ENCODE peak calls at places on chromosomes 2 and 18, in ten cellular contexts. I, N, S, L, G, Y, Q, P, K and D are unnamed samples.

GRCh38 chr2:157644776-157645175 is 16.1 kb upstream of the ACVR1C start:
- DNase-seq in I (no peak), N (no peak), S (no peak), L (no peak), G (no peak), Y (no peak), Q (no peak), P (no peak), K (no peak), D (no peak)

GRCh38 chr2:122019729-122020128 is 264.3 kb downstream of the TSN start:
- DNase-seq in I (no peak), N (peak; percentile 55), S (no peak), L (no peak), G (no peak), Y (no peak), Q (no peak), P (no peak), K (peak; percentile 16), D (peak; percentile 19)

GRCh38 chr2:98027535-98027934 is 31.8 kb upstream of the TMEM131 start:
- DNase-seq in I (no peak), N (no peak), S (no peak), L (no peak), G (no peak), Y (no peak), Q (no peak), P (no peak), K (no peak), D (no peak)

GRCh38 chr2:45533771-45534170 is 77.3 kb downstream of the SRBD1 start:
- DNase-seq in I (no peak), N (no peak), S (no peak), L (no peak), G (no peak), Y (no peak), Q (no peak), P (no peak), K (no peak), D (no peak)

GRCh38 chr18:11995445-11996189 is 14.3 kb downstream of the IMPA2 start:
- DNase-seq in I (peak; percentile 75), N (peak; percentile 82), S (peak; percentile 85), L (peak; percentile 87), G (peak; percentile 81), Y (no peak), Q (peak; percentile 81), P (peak; percentile 49), K (peak; percentile 84), D (peak; percentile 79)

GRCh38 chr2:21396252-21396651 is 272.5 kb downstream of the TDRD15 start:
- DNase-seq in I (no peak), N (no peak), S (no peak), L (no peak), G (no peak), Y (no peak), Q (no peak), P (no peak), K (no peak), D (no peak)

GRCh38 chr2:19251554-19251953 is 106.9 kb downstream of the OSR1 start:
- DNase-seq in I (no peak), N (no peak), S (no peak), L (no peak), G (no peak), Y (no peak), Q (no peak), P (no peak), K (no peak), D (no peak)

GRCh38 chr2:23423062-23423872 is 38.3 kb downstream of the KLHL29 start:
- DNase-seq in I (no peak), N (no peak), S (no peak), L (no peak), G (no peak), Y (peak; percentile 71), Q (no peak), P (no peak), K (no peak), D (no peak)

GRCh38 chr2:102839668-102840388 is 78.0 kb downstream of the TMEM182 start:
- DNase-seq in I (no peak), N (peak; percentile 30), S (no peak), L (no peak), G (peak; percentile 78), Y (no peak), Q (peak; percentile 61), P (no peak), K (peak; percentile 53), D (peak; percentile 27)

GRCh38 chr2:191030521-191031154 is 16.7 kb upstream of the STAT1 start:
- DNase-seq in I (no peak), N (no peak), S (no peak), L (no peak), G (peak; percentile 64), Y (no peak), Q (peak; percentile 41), P (no peak), K (peak; percentile 57), D (peak; percentile 54)

GRCh38 chr2:142907653-142908052 is 30.2 kb downstream of the KYNU start:
- DNase-seq in I (no peak), N (no peak), S (no peak), L (no peak), G (peak; percentile 65), Y (no peak), Q (no peak), P (peak; percentile 53), K (no peak), D (no peak)

GRCh38 chr2:195543902-195544894 is 112.8 kb upstream of the SLC39A10 start:
- DNase-seq in I (no peak), N (no peak), S (no peak), L (no peak), G (peak; percentile 91), Y (no peak), Q (no peak), P (no peak), K (peak; percentile 85), D (peak; percentile 76)

GRCh38 chr2:221345516-221345915 is 226.6 kb downstream of the EPHA4 start:
- DNase-seq in I (no peak), N (no peak), S (no peak), L (no peak), G (no peak), Y (no peak), Q (no peak), P (no peak), K (no peak), D (no peak)

GRCh38 chr18:44777429-44778192 is 96.9 kb downstream of the SETBP1 start:
- DNase-seq in I (peak; percentile 46), N (no peak), S (no peak), L (no peak), G (no peak), Y (no peak), Q (peak; percentile 40), P (no peak), K (no peak), D (no peak)
- H3K27ac ChIP-seq in I (peak overlapping the region; percentile 68), N (peak overlapping the region; percentile 65), S (peak overlapping the region; percentile 59), L (peak overlapping the region; percentile 46), G (no peak overlapping the region), Y (peak overlapping the region; percentile 21), Q (peak overlapping the region; percentile 55), P (no peak overlapping the region), K (no peak overlapping the region), D (no peak overlapping the region)

GRCh38 chr2:177666408-177666807 is 273.8 kb downstream of the AGPS start:
- DNase-seq in I (no peak), N (no peak), S (no peak), L (no peak), G (no peak), Y (no peak), Q (no peak), P (no peak), K (peak; percentile 2), D (no peak)
- H3K27me3 ChIP-seq in I (no peaks in the 10 kb centered on the region), N (no peaks in the 10 kb centered on the region), S (no peaks in the 10 kb centered on the region), L (no peaks in the 10 kb centered on the region), G (peaks cover 28% of the 10 kb centered on the region), Y (no peaks in the 10 kb centered on the region), Q (no peaks in the 10 kb centered on the region), P (no peaks in the 10 kb centered on the region), K (no peaks in the 10 kb centered on the region), D (no peaks in the 10 kb centered on the region)

GRCh38 chr2:26043109-26043508 is 9.2 kb downstream of the RAB10 start:
- DNase-seq in I (no peak), N (no peak), S (no peak), L (no peak), G (no peak), Y (no peak), Q (no peak), P (no peak), K (no peak), D (no peak)
- H3K4me1 ChIP-seq in I (peaks cover 60% of the 10 kb centered on the region), N (peaks cover 34% of the 10 kb centered on the region), S (peaks cover 67% of the 10 kb centered on the region), L (peaks cover 62% of the 10 kb centered on the region), G (peaks cover 5% of the 10 kb centered on the region), Y (peaks cover 25% of the 10 kb centered on the region), Q (peaks cover 9% of the 10 kb centered on the region), P (peaks cover 18% of the 10 kb centered on the region), K (peaks cover 15% of the 10 kb centered on the region), D (peaks cover 6% of the 10 kb centered on the region)

DNA sequence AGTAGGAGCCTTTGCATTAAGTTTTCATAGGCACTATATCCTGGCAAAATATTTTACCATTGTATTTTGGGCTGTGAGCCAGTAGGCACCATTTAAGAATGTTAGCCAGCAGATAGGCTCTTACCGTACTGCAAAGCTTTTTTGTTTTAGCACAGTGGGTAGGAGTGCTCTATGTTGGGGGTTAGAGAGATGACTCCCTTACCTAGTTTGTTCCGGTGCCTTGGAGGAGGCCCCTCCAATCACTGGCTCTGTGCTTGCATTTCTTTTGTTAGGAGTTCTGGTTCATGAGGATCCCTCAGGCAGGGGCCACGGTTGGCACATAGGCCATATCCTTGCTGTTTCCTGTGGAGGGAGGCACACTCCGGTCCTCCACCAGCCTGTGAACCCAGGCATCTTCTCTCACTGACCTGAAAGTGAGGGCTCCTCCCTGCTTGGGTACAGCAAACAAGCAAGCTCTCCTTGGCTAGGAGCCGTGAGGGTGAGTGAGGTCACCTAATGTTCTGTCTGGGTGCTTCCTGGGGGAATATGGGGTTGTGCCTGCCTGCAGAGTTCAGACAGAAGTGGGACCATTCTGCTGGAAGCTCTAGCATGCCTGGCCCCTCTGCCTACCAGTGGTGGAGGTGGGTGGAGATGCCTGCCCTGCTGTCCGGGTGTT is 29.8 kb downstream of the LTBP1 start:
- DNase-seq in I (no peak), N (no peak), S (peak; percentile 49), L (no peak), G (no peak), Y (no peak), Q (no peak), P (no peak), K (no peak), D (peak; percentile 33)
- H3K27ac ChIP-seq in I (peak overlapping the region; percentile 65), N (peak overlapping the region; percentile 62), S (peak overlapping the region; percentile 70), L (no peak overlapping the region), G (peak overlapping the region; percentile 7), Y (no peak overlapping the region), Q (no peak overlapping the region), P (no peak overlapping the region), K (no peak overlapping the region), D (no peak overlapping the region)

DNA sequence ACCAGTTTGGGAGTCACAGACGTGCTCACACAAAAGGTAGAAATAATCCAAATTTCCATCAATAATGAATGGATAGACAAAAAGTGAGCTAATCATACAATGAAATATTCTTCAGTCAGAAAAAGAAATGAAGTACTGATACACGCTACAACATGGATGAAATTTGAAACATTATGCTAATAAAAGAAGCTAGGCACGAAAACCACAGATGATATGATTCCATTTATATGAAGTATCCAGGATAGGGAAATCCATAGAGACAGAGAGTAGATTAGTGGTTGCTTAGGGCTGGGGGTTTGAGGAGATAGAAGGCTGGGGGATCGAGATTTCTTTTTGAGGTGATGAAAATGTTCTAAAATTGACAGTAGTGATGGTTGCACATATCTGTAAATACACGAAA is 43.0 kb upstream of the ATP6V1B1 start:
- DNase-seq in I (no peak), N (no peak), S (no peak), L (no peak), G (no peak), Y (no peak), Q (no peak), P (no peak), K (no peak), D (no peak)
- H3K27me3 ChIP-seq in I (peaks cover 100% of the 10 kb centered on the region), N (no peaks in the 10 kb centered on the region), S (peaks cover 18% of the 10 kb centered on the region), L (no peaks in the 10 kb centered on the region), G (peaks cover 37% of the 10 kb centered on the region), Y (peaks cover 40% of the 10 kb centered on the region), Q (peaks cover 6% of the 10 kb centered on the region), P (peaks cover 62% of the 10 kb centered on the region), K (peaks cover 95% of the 10 kb centered on the region), D (peaks cover 55% of the 10 kb centered on the region)